ENCODE peak calls at places on chromosomes 2 and 18, in seven cellular contexts. I is iPS-NIHi11; N is stimulated activated CD4-positive, alpha-beta T cell treated with anti-CD3 and anti-CD28 coated beads, Interleukin-4, amount 100 ng/mL, for 48 hours; Z is caudate nucleus; C is tibial artery; O is T1000; R is SHP77. F is an unnamed sample.

GRCh38 chr18:10927290-10927979 is 221.9 kb downstream of the PIEZO2 start:
- DNase-seq in Z (no peak), O (no peak), C (no peak), I (no peak), N (no peak), R (no peak), F (no peak)

GRCh38 chr2:234257859-234258561 is 207.5 kb downstream of the SPP2 start:
- DNase-seq in C (peak), R (peak), Z (peak), N (no peak), O (peak), I (peak), F (peak)

GRCh38 chr2:9820020-9820973 is 23.0 kb upstream of the TAF1B start:
- DNase-seq in I (no peak), C (no peak), Z (no peak), N (no peak), O (peak), R (no peak), F (no peak)

GRCh38 chr2:181231886-181232644 is 225.1 kb upstream of the ITGA4 start:
- DNase-seq in Z (no peak), O (no peak), R (no peak), N (no peak), C (no peak), I (no peak), F (no peak)

GRCh38 chr2:42957109-42958035 is 165.0 kb upstream of the HAAO start:
- DNase-seq in O (no peak), N (no peak), I (no peak), R (no peak), Z (no peak), C (no peak), F (no peak)

GRCh38 chr18:32576296-32576916 is 105.7 kb upstream of the GAREM1 start:
- DNase-seq in N (no peak), Z (no peak), C (no peak), I (peak), R (peak), O (no peak), F (peak)

GRCh38 chr2:99442837-99443236 is 47.0 kb downstream of the REV1 start:
- DNase-seq in C (no peak), R (no peak), Z (no peak), N (no peak), O (no peak), I (no peak), F (no peak)

GRCh38 chr2:165617720-165618119 is 148.2 kb downstream of the CSRNP3 start:
- DNase-seq in Z (no peak), N (no peak), O (no peak), I (no peak), R (peak), C (no peak), F (no peak)